ENCODE peak calls at places on chromosomes 1 and 21, in eight cellular contexts. C is breast epithelium, D is Panc1, S is suprapubic skin, V is sigmoid colon, T is HCT116, B is transverse colon, M is HL-60. O is an unnamed sample.

GRCh38 chr21:29343517-29343916 is 44.8 kb downstream of the BACH1 start:
- DNase-seq in V (no peak), B (no peak), S (no peak), T (no peak), D (no peak), M (no peak), C (no peak), O (no peak)

GRCh38 chr1:158353333-158354038 is at the start of gene CD1E:
- DNase-seq in T (no peak), C (no peak), B (no peak), V (no peak), D (no peak), M (peak), S (no peak), O (no peak)

GRCh38 chr1:12513176-12513575 is 104.8 kb downstream of the DHRS3 start:
- DNase-seq in C (no peak), D (no peak), S (peak), T (no peak), M (no peak), V (peak), B (no peak), O (no peak)

GRCh38 chr21:36847189-36847588 is 119.3 kb downstream of the HLCS start:
- DNase-seq in S (no peak), M (no peak), C (no peak), V (no peak), B (no peak), T (no peak), D (no peak), O (no peak)

GRCh38 chr1:30752651-30752908 is 5.0 kb downstream of the LAPTM5 start:
- DNase-seq in V (no peak), M (no peak), B (no peak), C (no peak), T (no peak), D (no peak), S (no peak), O (peak)

GRCh38 chr1:70204578-70204977 is 801 bp downstream of the LRRC40 start:
- DNase-seq in V (no peak), B (no peak), T (no peak), C (no peak), M (no peak), S (no peak), D (no peak), O (no peak)

GRCh38 chr1:22332166-22332717 is 119.4 kb upstream of the ZBTB40 start:
- DNase-seq in S (no peak), V (no peak), D (no peak), C (no peak), M (no peak), B (no peak), T (no peak), O (peak)

GRCh38 chr1:42931911-42932422 is 26.7 kb downstream of the SLC2A1 start:
- DNase-seq in V (peak), M (peak), C (peak), T (no peak), B (peak), S (peak), D (no peak), O (peak)

GRCh38 chr1:201468844-201469644 is at the start of gene PHLDA3:
- DNase-seq in B (peak), V (peak), D (no peak), S (peak), C (peak), T (no peak), M (peak), O (peak)

GRCh38 chr21:35220301-35220700 is 171.2 kb upstream of the RUNX1 start:
- DNase-seq in B (no peak), T (no peak), V (no peak), D (no peak), S (no peak), C (no peak), M (no peak), O (no peak)

GRCh38 chr1:167229719-167230385 is 9.2 kb downstream of the POU2F1 start:
- DNase-seq in D (no peak), B (no peak), S (no peak), C (no peak), V (no peak), M (peak), T (no peak), O (no peak)

GRCh38 chr1:62435231-62436038 is 1.4 kb upstream of the USP1 start:
- DNase-seq in V (peak), B (peak), S (no peak), D (no peak), C (no peak), M (peak), T (peak), O (peak)

GRCh38 chr1:24619376-24619775 is 23.7 kb upstream of the SRRM1 start:
- DNase-seq in V (no peak), S (no peak), M (no peak), T (no peak), C (peak), B (no peak), D (no peak), O (no peak)

GRCh38 chr1:222880586-222880985 is 65.7 kb downstream of the DISP1 start:
- DNase-seq in D (no peak), S (no peak), M (no peak), V (no peak), B (no peak), C (no peak), T (peak), O (no peak)

GRCh38 chr1:162627662-162628296 is 4.5 kb upstream of the DDR2 start:
- DNase-seq in C (no peak), M (peak), S (no peak), T (peak), B (no peak), V (no peak), D (no peak), O (no peak)

GRCh38 chr1:67312630-67313029 is 5.0 kb downstream of the IL12RB2 start:
- DNase-seq in V (no peak), S (no peak), M (no peak), C (no peak), B (no peak), D (no peak), T (no peak), O (no peak)

GRCh38 chr1:172252925-172253324 is 167.6 kb upstream of the C1orf105 start:
- DNase-seq in S (no peak), V (no peak), M (no peak), B (no peak), D (no peak), T (no peak), C (no peak), O (no peak)

GRCh38 chr1:172252296-172252695 is 168.2 kb upstream of the C1orf105 start:
- DNase-seq in M (no peak), D (no peak), S (no peak), C (no peak), V (no peak), B (no peak), T (no peak), O (no peak)

GRCh38 chr1:172255223-172255560 is 165.3 kb upstream of the C1orf105 start:
- DNase-seq in C (no peak), T (peak), B (no peak), V (no peak), M (no peak), S (no peak), D (no peak), O (no peak)

GRCh38 chr1:172254521-172255222 is 165.8 kb upstream of the C1orf105 start:
- DNase-seq in V (no peak), M (no peak), D (peak), C (no peak), S (no peak), T (peak), B (no peak), O (no peak)
- TF ChIP-seq POLR2AphosphoS5 in V (no peak), M (no peak), D (peak), C (no peak), S (no peak), T (peak), B (no peak), O (no peak)

GRCh38 chr1:58870298-58870676 is 86.4 kb upstream of the JUN start:
- DNase-seq in M (no peak), T (no peak), V (no peak), D (no peak), S (no peak), B (peak), C (no peak), O (no peak)

GRCh38 chr1:58869638-58870297 is 85.9 kb upstream of the JUN start:
- DNase-seq in S (no peak), V (no peak), D (no peak), T (no peak), B (no peak), C (no peak), M (no peak), O (no peak)

GRCh38 chr1:58879464-58879863 is 95.6 kb upstream of the JUN start:
- DNase-seq in V (no peak), B (no peak), S (no peak), D (no peak), M (no peak), C (no peak), T (no peak), O (no peak)

GRCh38 chr1:58874327-58874726 is 90.5 kb upstream of the JUN start:
- DNase-seq in C (no peak), D (no peak), S (no peak), T (no peak), B (no peak), V (no peak), M (no peak), O (no peak)

GRCh38 chr1:58874757-58875755 is 91.2 kb upstream of the JUN start:
- DNase-seq in B (no peak), V (peak), C (peak), T (no peak), S (no peak), M (no peak), D (no peak), O (no peak)
- H3K27ac ChIP-seq in B (peak), V (peak), C (peak), T (no peak), S (peak), M (no peak), D (peak), O (no peak)

GRCh38 chr1:217780993-217781392 is 149.8 kb downstream of the SPATA17 start:
- DNase-seq in C (no peak), T (no peak), D (no peak), S (no peak), M (no peak), B (no peak), V (no peak), O (no peak)
- TF ChIP-seq POLR2AphosphoS5 in C (no peak), T (no peak), D (no peak), S (no peak), M (no peak), B (no peak), V (no peak), O (no peak)

GRCh38 chr1:200039849-200040479 is 12.5 kb downstream of the NR5A2 start:
- DNase-seq in B (no peak), M (no peak), V (no peak), S (no peak), D (no peak), C (no peak), T (no peak), O (no peak)

GRCh38 chr1:200042437-200043329 is 15.2 kb downstream of the NR5A2 start:
- DNase-seq in D (no peak), S (no peak), C (no peak), V (no peak), B (peak), M (no peak), T (no peak), O (no peak)

GRCh38 chr1:200042119-200042436 is 14.6 kb downstream of the NR5A2 start:
- DNase-seq in S (no peak), M (no peak), C (no peak), B (no peak), V (no peak), T (no peak), D (no peak), O (no peak)

GRCh38 chr1:200040516-200041138 is 13.1 kb downstream of the NR5A2 start:
- DNase-seq in M (no peak), T (no peak), S (no peak), V (no peak), C (no peak), B (peak), D (no peak), O (no peak)

GRCh38 chr1:200041337-200042118 is 14.0 kb downstream of the NR5A2 start:
- DNase-seq in M (no peak), V (no peak), B (no peak), C (no peak), T (no peak), S (no peak), D (no peak), O (no peak)
- H3K27ac ChIP-seq in M (no peak), V (peak), B (peak), C (peak), T (no peak), S (no peak), D (peak), O (no peak)

GRCh38 chr1:234553241-234554156 is 56.5 kb downstream of the IRF2BP2 start:
- DNase-seq in V (peak), B (no peak), C (peak), T (no peak), D (no peak), S (peak), M (no peak), O (no peak)
- TF ChIP-seq POLR2AphosphoS5 in V (no peak), B (no peak), C (no peak), T (no peak), D (no peak), S (no peak), M (no peak), O (no peak)